ENCODE peak calls at places on chromosomes 13 and 19, in four cellular contexts. C is neuronal stem cell, D is adrenal gland, U is heart left ventricle. B is an unnamed sample.

GRCh38 chr13:34025746-34026145 is 207.8 kb downstream of the RFC3 start:
- DNase-seq in D (no peak), U (no peak), C (no peak), B (no peak)

GRCh38 chr19:47790398-47790814 is 11.9 kb downstream of the SELENOW start:
- DNase-seq in U (peak), D (peak), C (peak), B (peak)

GRCh38 chr13:106098778-106099177 is 436.7 kb downstream of the EFNB2 start:
- DNase-seq in C (no peak), U (no peak), D (no peak), B (no peak)

GRCh38 chr13:59425211-59425721 is 738.5 kb downstream of the DIAPH3 start:
- DNase-seq in C (no peak), D (no peak), U (no peak), B (no peak)

GRCh38 chr13:76764429-76764828 is 121.8 kb downstream of the KCTD12 start:
- DNase-seq in U (peak), D (peak), C (no peak), B (peak)

GRCh38 chr19:16066611-16067104 is 9.6 kb upstream of the TPM4 start:
- DNase-seq in D (no peak), C (no peak), U (no peak), B (no peak)

GRCh38 chr13:31236211-31236786 is 36.5 kb downstream of the B3GLCT start:
- DNase-seq in C (peak), U (no peak), D (no peak), B (no peak)

GRCh38 chr13:86464193-86464592 is 665.0 kb upstream of the SLITRK6 start:
- DNase-seq in U (no peak), C (no peak), D (no peak), B (no peak)

GRCh38 chr13:40255551-40255950 is 410.9 kb downstream of the FOXO1 start:
- DNase-seq in C (no peak), U (no peak), D (no peak), B (no peak)

GRCh38 chr13:29496241-29496712 is 99.2 kb downstream of the SLC7A1 start:
- DNase-seq in C (no peak), U (no peak), D (no peak), B (peak)

GRCh38 chr13:64441740-64442139 is 2788.4 kb downstream of the PCDH9 start:
- DNase-seq in D (no peak), U (no peak), C (no peak), B (no peak)

GRCh38 chr19:47036233-47036651 is 12.2 kb downstream of the TMEM160 start:
- DNase-seq in U (no peak), C (no peak), D (no peak), B (no peak)

GRCh38 chr13:72983085-72983768 is 75.6 kb upstream of the KLF5 start:
- DNase-seq in U (no peak), D (peak), C (no peak), B (no peak)

GRCh38 chr19:10517361-10517759 is at the start of gene S1PR5:
- DNase-seq in D (no peak), C (no peak), U (no peak), B (no peak)

GRCh38 chr13:113146750-113147149 is 11.7 kb upstream of the PROZ start:
- DNase-seq in U (no peak), C (no peak), D (no peak), B (peak)

GRCh38 chr13:99878921-99879610 is 92.5 kb downstream of the ZIC5 start:
- DNase-seq in C (no peak), U (no peak), D (no peak), B (no peak)